ENCODE peak calls at places on chromosome 10, in ten cellular contexts. One of them, this sample, is unnamed.
A peak's percentile ranks its signal among the peaks of the same experiment; 100 is the strongest.

GRCh38 chr10:11160982-11161554 is 143.4 kb downstream of the CELF2 start:
- DNase-seq in substantia nigra: no peak
- DNase-seq in SJCRH30: no peak
- DNase-seq in neuronal stem cell: no peak
- DNase-seq in naive B cell: peak; percentile 52
- DNase-seq in NCI-H1092 treated with DMSO at 0.1 percent for 48 hours: no peak
- DNase-seq in natural killer cell treated with Interleukin-12 subunit alpha and Interleukin-12 subunit beta and Interleukin-15 and Interleukin-18, amount 100 ng/mL, for 72 hours: no peak
- DNase-seq in GM03348: no peak
- DNase-seq in naive thymus-derived CD8-positive, alpha-beta T cell: no peak
- DNase-seq in cerebellar cortex: no peak
- DNase-seq in this sample: no peak

GRCh38 chr10:47121336-47121735 is 178.7 kb upstream of the GDF10 start:
- DNase-seq in substantia nigra: no peak
- DNase-seq in SJCRH30: no peak
- DNase-seq in neuronal stem cell: no peak
- DNase-seq in naive B cell: no peak
- DNase-seq in NCI-H1092 treated with DMSO at 0.1 percent for 48 hours: no peak
- DNase-seq in natural killer cell treated with Interleukin-12 subunit alpha and Interleukin-12 subunit beta and Interleukin-15 and Interleukin-18, amount 100 ng/mL, for 72 hours: no peak
- DNase-seq in GM03348: no peak
- DNase-seq in naive thymus-derived CD8-positive, alpha-beta T cell: no peak
- DNase-seq in cerebellar cortex: no peak
- DNase-seq in this sample: no peak

GRCh38 chr10:8504436-8504977 is 450.0 kb downstream of the GATA3 start:
- DNase-seq in substantia nigra: no peak
- DNase-seq in SJCRH30: no peak
- DNase-seq in neuronal stem cell: no peak
- DNase-seq in naive B cell: no peak
- DNase-seq in NCI-H1092 treated with DMSO at 0.1 percent for 48 hours: no peak
- DNase-seq in natural killer cell treated with Interleukin-12 subunit alpha and Interleukin-12 subunit beta and Interleukin-15 and Interleukin-18, amount 100 ng/mL, for 72 hours: no peak
- DNase-seq in GM03348: no peak
- DNase-seq in naive thymus-derived CD8-positive, alpha-beta T cell: no peak
- DNase-seq in cerebellar cortex: no peak
- DNase-seq in this sample: no peak

GRCh38 chr10:17059197-17059688 is 70.4 kb downstream of the CUBN start:
- DNase-seq in substantia nigra: no peak
- DNase-seq in SJCRH30: peak; percentile 87
- DNase-seq in neuronal stem cell: no peak
- DNase-seq in naive B cell: no peak
- DNase-seq in NCI-H1092 treated with DMSO at 0.1 percent for 48 hours: no peak
- DNase-seq in natural killer cell treated with Interleukin-12 subunit alpha and Interleukin-12 subunit beta and Interleukin-15 and Interleukin-18, amount 100 ng/mL, for 72 hours: no peak
- DNase-seq in GM03348: peak; percentile 65
- DNase-seq in naive thymus-derived CD8-positive, alpha-beta T cell: no peak
- DNase-seq in cerebellar cortex: no peak
- DNase-seq in this sample: no peak

GRCh38 chr10:77418211-77418640 is 219.4 kb downstream of the KCNMA1 start:
- DNase-seq in substantia nigra: no peak
- DNase-seq in SJCRH30: no peak
- DNase-seq in neuronal stem cell: no peak
- DNase-seq in naive B cell: no peak
- DNase-seq in NCI-H1092 treated with DMSO at 0.1 percent for 48 hours: no peak
- DNase-seq in natural killer cell treated with Interleukin-12 subunit alpha and Interleukin-12 subunit beta and Interleukin-15 and Interleukin-18, amount 100 ng/mL, for 72 hours: no peak
- DNase-seq in GM03348: peak; percentile 64
- DNase-seq in naive thymus-derived CD8-positive, alpha-beta T cell: no peak
- DNase-seq in cerebellar cortex: no peak
- DNase-seq in this sample: no peak

GRCh38 chr10:11927746-11928145 is 104.6 kb downstream of the PROSER2 start:
- DNase-seq in substantia nigra: no peak
- DNase-seq in SJCRH30: peak; percentile 6
- DNase-seq in neuronal stem cell: no peak
- DNase-seq in naive B cell: no peak
- DNase-seq in NCI-H1092 treated with DMSO at 0.1 percent for 48 hours: no peak
- DNase-seq in natural killer cell treated with Interleukin-12 subunit alpha and Interleukin-12 subunit beta and Interleukin-15 and Interleukin-18, amount 100 ng/mL, for 72 hours: no peak
- DNase-seq in GM03348: no peak
- DNase-seq in naive thymus-derived CD8-positive, alpha-beta T cell: no peak
- DNase-seq in cerebellar cortex: no peak
- DNase-seq in this sample: no peak

GRCh38 chr10:34235164-34235832 is 579.8 kb downstream of the PARD3 start:
- DNase-seq in substantia nigra: no peak
- DNase-seq in SJCRH30: peak; percentile 61
- DNase-seq in neuronal stem cell: no peak
- DNase-seq in naive B cell: no peak
- DNase-seq in NCI-H1092 treated with DMSO at 0.1 percent for 48 hours: peak; percentile 52
- DNase-seq in natural killer cell treated with Interleukin-12 subunit alpha and Interleukin-12 subunit beta and Interleukin-15 and Interleukin-18, amount 100 ng/mL, for 72 hours: no peak
- DNase-seq in GM03348: no peak
- DNase-seq in naive thymus-derived CD8-positive, alpha-beta T cell: no peak
- DNase-seq in cerebellar cortex: no peak
- DNase-seq in this sample: no peak

GRCh38 chr10:128998101-128998500 is 468.9 kb upstream of the MGMT start:
- DNase-seq in substantia nigra: no peak
- DNase-seq in SJCRH30: no peak
- DNase-seq in neuronal stem cell: no peak
- DNase-seq in naive B cell: no peak
- DNase-seq in NCI-H1092 treated with DMSO at 0.1 percent for 48 hours: no peak
- DNase-seq in natural killer cell treated with Interleukin-12 subunit alpha and Interleukin-12 subunit beta and Interleukin-15 and Interleukin-18, amount 100 ng/mL, for 72 hours: no peak
- DNase-seq in GM03348: no peak
- DNase-seq in naive thymus-derived CD8-positive, alpha-beta T cell: no peak
- DNase-seq in cerebellar cortex: no peak
- DNase-seq in this sample: no peak

GRCh38 chr10:121425623-121426022 is 172.6 kb downstream of the FGFR2 start:
- DNase-seq in substantia nigra: no peak
- DNase-seq in SJCRH30: no peak
- DNase-seq in neuronal stem cell: no peak
- DNase-seq in naive B cell: no peak
- DNase-seq in NCI-H1092 treated with DMSO at 0.1 percent for 48 hours: no peak
- DNase-seq in natural killer cell treated with Interleukin-12 subunit alpha and Interleukin-12 subunit beta and Interleukin-15 and Interleukin-18, amount 100 ng/mL, for 72 hours: no peak
- DNase-seq in GM03348: no peak
- DNase-seq in naive thymus-derived CD8-positive, alpha-beta T cell: no peak
- DNase-seq in cerebellar cortex: no peak
- DNase-seq in this sample: no peak

GRCh38 chr10:120415709-120416330 is 41.2 kb upstream of the PLPP4 start:
- DNase-seq in substantia nigra: no peak
- DNase-seq in SJCRH30: peak; percentile 12
- DNase-seq in neuronal stem cell: no peak
- DNase-seq in naive B cell: no peak
- DNase-seq in NCI-H1092 treated with DMSO at 0.1 percent for 48 hours: no peak
- DNase-seq in natural killer cell treated with Interleukin-12 subunit alpha and Interleukin-12 subunit beta and Interleukin-15 and Interleukin-18, amount 100 ng/mL, for 72 hours: no peak
- DNase-seq in GM03348: peak; percentile 80
- DNase-seq in naive thymus-derived CD8-positive, alpha-beta T cell: no peak
- DNase-seq in cerebellar cortex: no peak
- DNase-seq in this sample: no peak

GRCh38 chr10:14904316-14904732 is 25.7 kb downstream of the SUV39H2 start:
- DNase-seq in substantia nigra: no peak
- DNase-seq in SJCRH30: peak; percentile 27
- DNase-seq in neuronal stem cell: no peak
- DNase-seq in naive B cell: peak; percentile 21
- DNase-seq in NCI-H1092 treated with DMSO at 0.1 percent for 48 hours: no peak
- DNase-seq in natural killer cell treated with Interleukin-12 subunit alpha and Interleukin-12 subunit beta and Interleukin-15 and Interleukin-18, amount 100 ng/mL, for 72 hours: no peak
- DNase-seq in GM03348: peak; percentile 53
- DNase-seq in naive thymus-derived CD8-positive, alpha-beta T cell: no peak
- DNase-seq in cerebellar cortex: peak; percentile 34
- DNase-seq in this sample: no peak

GRCh38 chr10:113865896-113866295 is 11.4 kb downstream of the NHLRC2 start:
- DNase-seq in substantia nigra: no peak
- DNase-seq in SJCRH30: no peak
- DNase-seq in neuronal stem cell: no peak
- DNase-seq in naive B cell: no peak
- DNase-seq in NCI-H1092 treated with DMSO at 0.1 percent for 48 hours: no peak
- DNase-seq in natural killer cell treated with Interleukin-12 subunit alpha and Interleukin-12 subunit beta and Interleukin-15 and Interleukin-18, amount 100 ng/mL, for 72 hours: no peak
- DNase-seq in GM03348: no peak
- DNase-seq in naive thymus-derived CD8-positive, alpha-beta T cell: no peak
- DNase-seq in cerebellar cortex: no peak
- DNase-seq in this sample: no peak

GRCh38 chr10:64598604-64599003 is 1077.4 kb downstream of the REEP3 start:
- DNase-seq in substantia nigra: no peak
- DNase-seq in SJCRH30: no peak
- DNase-seq in neuronal stem cell: no peak
- DNase-seq in naive B cell: no peak
- DNase-seq in NCI-H1092 treated with DMSO at 0.1 percent for 48 hours: no peak
- DNase-seq in natural killer cell treated with Interleukin-12 subunit alpha and Interleukin-12 subunit beta and Interleukin-15 and Interleukin-18, amount 100 ng/mL, for 72 hours: no peak
- DNase-seq in GM03348: no peak
- DNase-seq in naive thymus-derived CD8-positive, alpha-beta T cell: no peak
- DNase-seq in cerebellar cortex: no peak
- DNase-seq in this sample: no peak

GRCh38 chr10:130138479-130138866 is 2.3 kb downstream of the GLRX3 start:
- DNase-seq in substantia nigra: no peak
- DNase-seq in SJCRH30: no peak
- DNase-seq in neuronal stem cell: no peak
- DNase-seq in naive B cell: no peak
- DNase-seq in NCI-H1092 treated with DMSO at 0.1 percent for 48 hours: no peak
- DNase-seq in natural killer cell treated with Interleukin-12 subunit alpha and Interleukin-12 subunit beta and Interleukin-15 and Interleukin-18, amount 100 ng/mL, for 72 hours: no peak
- DNase-seq in GM03348: peak; percentile 40
- DNase-seq in naive thymus-derived CD8-positive, alpha-beta T cell: no peak
- DNase-seq in cerebellar cortex: no peak
- DNase-seq in this sample: no peak

GRCh38 chr10:28217848-28218247 is 85.0 kb downstream of the MPP7 start:
- DNase-seq in substantia nigra: no peak
- DNase-seq in SJCRH30: peak; percentile 32
- DNase-seq in neuronal stem cell: no peak
- DNase-seq in naive B cell: no peak
- DNase-seq in NCI-H1092 treated with DMSO at 0.1 percent for 48 hours: no peak
- DNase-seq in natural killer cell treated with Interleukin-12 subunit alpha and Interleukin-12 subunit beta and Interleukin-15 and Interleukin-18, amount 100 ng/mL, for 72 hours: no peak
- DNase-seq in GM03348: peak; percentile 66
- DNase-seq in naive thymus-derived CD8-positive, alpha-beta T cell: no peak
- DNase-seq in cerebellar cortex: no peak
- DNase-seq in this sample: peak; percentile 35

GRCh38 chr10:102627446-102628293 is 16.6 kb upstream of the TRIM8 start:
- DNase-seq in substantia nigra: peak; percentile 73
- DNase-seq in SJCRH30: peak; percentile 93
- DNase-seq in neuronal stem cell: peak; percentile 75
- DNase-seq in naive B cell: no peak
- DNase-seq in NCI-H1092 treated with DMSO at 0.1 percent for 48 hours: no peak
- DNase-seq in natural killer cell treated with Interleukin-12 subunit alpha and Interleukin-12 subunit beta and Interleukin-15 and Interleukin-18, amount 100 ng/mL, for 72 hours: no peak
- DNase-seq in GM03348: peak; percentile 82
- DNase-seq in naive thymus-derived CD8-positive, alpha-beta T cell: no peak
- DNase-seq in cerebellar cortex: peak; percentile 55
- DNase-seq in this sample: peak; percentile 73

GRCh38 chr10:129192344-129193128 is 274.5 kb upstream of the MGMT start:
- DNase-seq in substantia nigra: no peak
- DNase-seq in SJCRH30: no peak
- DNase-seq in neuronal stem cell: no peak
- DNase-seq in naive B cell: no peak
- DNase-seq in NCI-H1092 treated with DMSO at 0.1 percent for 48 hours: no peak
- DNase-seq in natural killer cell treated with Interleukin-12 subunit alpha and Interleukin-12 subunit beta and Interleukin-15 and Interleukin-18, amount 100 ng/mL, for 72 hours: no peak
- DNase-seq in GM03348: no peak
- DNase-seq in naive thymus-derived CD8-positive, alpha-beta T cell: no peak
- DNase-seq in cerebellar cortex: no peak
- DNase-seq in this sample: no peak

GRCh38 chr10:124060148-124060720 is 33.2 kb downstream of the CHST15 start:
- DNase-seq in substantia nigra: no peak
- DNase-seq in SJCRH30: no peak
- DNase-seq in neuronal stem cell: no peak
- DNase-seq in naive B cell: no peak
- DNase-seq in NCI-H1092 treated with DMSO at 0.1 percent for 48 hours: no peak
- DNase-seq in natural killer cell treated with Interleukin-12 subunit alpha and Interleukin-12 subunit beta and Interleukin-15 and Interleukin-18, amount 100 ng/mL, for 72 hours: no peak
- DNase-seq in GM03348: no peak
- DNase-seq in naive thymus-derived CD8-positive, alpha-beta T cell: no peak
- DNase-seq in cerebellar cortex: no peak
- DNase-seq in this sample: no peak

GRCh38 chr10:119412244-119412750 is 130.2 kb downstream of the RGS10 start:
- DNase-seq in substantia nigra: peak; percentile 65
- DNase-seq in SJCRH30: peak; percentile 60
- DNase-seq in neuronal stem cell: no peak
- DNase-seq in naive B cell: no peak
- DNase-seq in NCI-H1092 treated with DMSO at 0.1 percent for 48 hours: peak; percentile 50
- DNase-seq in natural killer cell treated with Interleukin-12 subunit alpha and Interleukin-12 subunit beta and Interleukin-15 and Interleukin-18, amount 100 ng/mL, for 72 hours: no peak
- DNase-seq in GM03348: peak; percentile 52
- DNase-seq in naive thymus-derived CD8-positive, alpha-beta T cell: no peak
- DNase-seq in cerebellar cortex: no peak
- DNase-seq in this sample: peak; percentile 79

GRCh38 chr10:324593-324992 is 189.3 kb downstream of the ZMYND11 start:
- DNase-seq in substantia nigra: no peak
- DNase-seq in SJCRH30: no peak
- DNase-seq in neuronal stem cell: no peak
- DNase-seq in naive B cell: no peak
- DNase-seq in NCI-H1092 treated with DMSO at 0.1 percent for 48 hours: no peak
- DNase-seq in natural killer cell treated with Interleukin-12 subunit alpha and Interleukin-12 subunit beta and Interleukin-15 and Interleukin-18, amount 100 ng/mL, for 72 hours: no peak
- DNase-seq in GM03348: no peak
- DNase-seq in naive thymus-derived CD8-positive, alpha-beta T cell: no peak
- DNase-seq in cerebellar cortex: no peak
- DNase-seq in this sample: no peak

GRCh38 chr10:109701583-109702215 is 221.6 kb downstream of the XPNPEP1 start:
- DNase-seq in substantia nigra: no peak
- DNase-seq in SJCRH30: no peak
- DNase-seq in neuronal stem cell: no peak
- DNase-seq in naive B cell: no peak
- DNase-seq in NCI-H1092 treated with DMSO at 0.1 percent for 48 hours: no peak
- DNase-seq in natural killer cell treated with Interleukin-12 subunit alpha and Interleukin-12 subunit beta and Interleukin-15 and Interleukin-18, amount 100 ng/mL, for 72 hours: no peak
- DNase-seq in GM03348: no peak
- DNase-seq in naive thymus-derived CD8-positive, alpha-beta T cell: no peak
- DNase-seq in cerebellar cortex: no peak
- DNase-seq in this sample: no peak

GRCh38 chr10:11442001-11442773 is 169.3 kb downstream of the USP6NL start:
- DNase-seq in substantia nigra: no peak
- DNase-seq in SJCRH30: no peak
- DNase-seq in neuronal stem cell: no peak
- DNase-seq in naive B cell: no peak
- DNase-seq in NCI-H1092 treated with DMSO at 0.1 percent for 48 hours: no peak
- DNase-seq in natural killer cell treated with Interleukin-12 subunit alpha and Interleukin-12 subunit beta and Interleukin-15 and Interleukin-18, amount 100 ng/mL, for 72 hours: no peak
- DNase-seq in GM03348: no peak
- DNase-seq in naive thymus-derived CD8-positive, alpha-beta T cell: no peak
- DNase-seq in cerebellar cortex: no peak
- DNase-seq in this sample: no peak

GRCh38 chr10:51170518-51171245 is 96.4 kb downstream of the PRKG1 start:
- DNase-seq in substantia nigra: no peak
- DNase-seq in SJCRH30: no peak
- DNase-seq in neuronal stem cell: no peak
- DNase-seq in naive B cell: no peak
- DNase-seq in NCI-H1092 treated with DMSO at 0.1 percent for 48 hours: no peak
- DNase-seq in natural killer cell treated with Interleukin-12 subunit alpha and Interleukin-12 subunit beta and Interleukin-15 and Interleukin-18, amount 100 ng/mL, for 72 hours: no peak
- DNase-seq in GM03348: peak; percentile 14
- DNase-seq in naive thymus-derived CD8-positive, alpha-beta T cell: no peak
- DNase-seq in cerebellar cortex: no peak
- DNase-seq in this sample: no peak

GRCh38 chr10:110868981-110869380 is 2.7 kb upstream of the PDCD4 start:
- DNase-seq in substantia nigra: no peak
- DNase-seq in SJCRH30: no peak
- DNase-seq in neuronal stem cell: no peak
- DNase-seq in naive B cell: peak; percentile 56
- DNase-seq in NCI-H1092 treated with DMSO at 0.1 percent for 48 hours: no peak
- DNase-seq in natural killer cell treated with Interleukin-12 subunit alpha and Interleukin-12 subunit beta and Interleukin-15 and Interleukin-18, amount 100 ng/mL, for 72 hours: no peak
- DNase-seq in GM03348: no peak
- DNase-seq in naive thymus-derived CD8-positive, alpha-beta T cell: peak; percentile 68
- DNase-seq in cerebellar cortex: no peak
- DNase-seq in this sample: no peak

GRCh38 chr10:103501186-103501585 is 7.7 kb downstream of the NEURL1 start:
- DNase-seq in substantia nigra: no peak
- DNase-seq in SJCRH30: no peak
- DNase-seq in neuronal stem cell: no peak
- DNase-seq in naive B cell: no peak
- DNase-seq in NCI-H1092 treated with DMSO at 0.1 percent for 48 hours: no peak
- DNase-seq in natural killer cell treated with Interleukin-12 subunit alpha and Interleukin-12 subunit beta and Interleukin-15 and Interleukin-18, amount 100 ng/mL, for 72 hours: no peak
- DNase-seq in GM03348: no peak
- DNase-seq in naive thymus-derived CD8-positive, alpha-beta T cell: no peak
- DNase-seq in cerebellar cortex: peak; percentile 10
- DNase-seq in this sample: no peak

GRCh38 chr10:89853796-89854195 is 152.4 kb downstream of the KIF20B start:
- DNase-seq in substantia nigra: no peak
- DNase-seq in SJCRH30: peak; percentile 84
- DNase-seq in neuronal stem cell: no peak
- DNase-seq in naive B cell: no peak
- DNase-seq in NCI-H1092 treated with DMSO at 0.1 percent for 48 hours: no peak
- DNase-seq in natural killer cell treated with Interleukin-12 subunit alpha and Interleukin-12 subunit beta and Interleukin-15 and Interleukin-18, amount 100 ng/mL, for 72 hours: no peak
- DNase-seq in GM03348: no peak
- DNase-seq in naive thymus-derived CD8-positive, alpha-beta T cell: no peak
- DNase-seq in cerebellar cortex: no peak
- DNase-seq in this sample: no peak

GRCh38 chr10:14820010-14820774 is 17.6 kb downstream of the CDNF start:
- DNase-seq in substantia nigra: no peak
- DNase-seq in SJCRH30: no peak
- DNase-seq in neuronal stem cell: no peak
- DNase-seq in naive B cell: no peak
- DNase-seq in NCI-H1092 treated with DMSO at 0.1 percent for 48 hours: no peak
- DNase-seq in natural killer cell treated with Interleukin-12 subunit alpha and Interleukin-12 subunit beta and Interleukin-15 and Interleukin-18, amount 100 ng/mL, for 72 hours: no peak
- DNase-seq in GM03348: peak; percentile 55
- DNase-seq in naive thymus-derived CD8-positive, alpha-beta T cell: no peak
- DNase-seq in cerebellar cortex: no peak
- DNase-seq in this sample: no peak

GRCh38 chr10:97889461-97890265 is 40.0 kb downstream of the GOLGA7B start:
- DNase-seq in substantia nigra: no peak
- DNase-seq in SJCRH30: peak; percentile 60
- DNase-seq in neuronal stem cell: no peak
- DNase-seq in naive B cell: no peak
- DNase-seq in NCI-H1092 treated with DMSO at 0.1 percent for 48 hours: no peak
- DNase-seq in natural killer cell treated with Interleukin-12 subunit alpha and Interleukin-12 subunit beta and Interleukin-15 and Interleukin-18, amount 100 ng/mL, for 72 hours: no peak
- DNase-seq in GM03348: no peak
- DNase-seq in naive thymus-derived CD8-positive, alpha-beta T cell: no peak
- DNase-seq in cerebellar cortex: no peak
- DNase-seq in this sample: no peak

This sample was measured in Ammon's horn.